ENCODE peak calls at places on chromosomes 12 and 14, in nine cellular contexts. One of them, this sample, is unnamed. For H3K4me1 and H3K27me3, the result is how much of the 10 kb centered on the place peaks cover.

GRCh38 chr14:36162267-36162666 is 14.3 kb downstream of the PTCSC3 start:
- DNase-seq in CD8-positive, alpha-beta memory T cell: no peak
- DNase-seq in SK-N-SH: no peak
- DNase-seq in endodermal cell: peak
- DNase-seq in CD8-positive, alpha-beta T cell: no peak
- DNase-seq in right cardiac atrium: no peak
- DNase-seq in adipocyte: no peak
- DNase-seq in cardiac muscle cell: no peak
- DNase-seq in stomach: no peak
- DNase-seq in this sample: no peak

GRCh38 chr14:22370084-22370847 is 218.8 kb downstream of the DAD1 start:
- DNase-seq in CD8-positive, alpha-beta memory T cell: no peak
- DNase-seq in SK-N-SH: no peak
- DNase-seq in endodermal cell: no peak
- DNase-seq in CD8-positive, alpha-beta T cell: no peak
- DNase-seq in right cardiac atrium: peak
- DNase-seq in adipocyte: no peak
- DNase-seq in cardiac muscle cell: no peak
- DNase-seq in stomach: peak
- DNase-seq in this sample: no peak

GRCh38 chr12:24940157-24940556 is 8.7 kb downstream of the BCAT1 start:
- DNase-seq in CD8-positive, alpha-beta memory T cell: no peak
- DNase-seq in SK-N-SH: no peak
- DNase-seq in endodermal cell: no peak
- DNase-seq in CD8-positive, alpha-beta T cell: no peak
- DNase-seq in right cardiac atrium: no peak
- DNase-seq in adipocyte: no peak
- DNase-seq in cardiac muscle cell: no peak
- DNase-seq in stomach: no peak
- DNase-seq in this sample: no peak

GRCh38 chr12:12498210-12498609 is 64.5 kb downstream of the DUSP16 start:
- DNase-seq in CD8-positive, alpha-beta memory T cell: no peak
- DNase-seq in SK-N-SH: no peak
- DNase-seq in endodermal cell: no peak
- DNase-seq in CD8-positive, alpha-beta T cell: no peak
- DNase-seq in right cardiac atrium: no peak
- DNase-seq in adipocyte: no peak
- DNase-seq in cardiac muscle cell: no peak
- DNase-seq in stomach: no peak
- DNase-seq in this sample: no peak

GRCh38 chr12:114864688-114865685 is 181.0 kb upstream of the TBX3 start:
- DNase-seq in CD8-positive, alpha-beta memory T cell: no peak
- DNase-seq in SK-N-SH: no peak
- DNase-seq in endodermal cell: peak
- DNase-seq in CD8-positive, alpha-beta T cell: no peak
- DNase-seq in right cardiac atrium: no peak
- DNase-seq in adipocyte: no peak
- DNase-seq in cardiac muscle cell: no peak
- DNase-seq in stomach: no peak
- DNase-seq in this sample: no peak

GRCh38 chr12:32217354-32218310 is 111.0 kb downstream of the BICD1 start:
- DNase-seq in CD8-positive, alpha-beta memory T cell: no peak
- DNase-seq in SK-N-SH: no peak
- DNase-seq in endodermal cell: no peak
- DNase-seq in CD8-positive, alpha-beta T cell: no peak
- DNase-seq in right cardiac atrium: peak
- DNase-seq in adipocyte: peak
- DNase-seq in cardiac muscle cell: no peak
- DNase-seq in stomach: no peak
- DNase-seq in this sample: no peak

GRCh38 chr12:47219243-47219642 is 139.5 kb upstream of the AMIGO2 start:
- DNase-seq in CD8-positive, alpha-beta memory T cell: no peak
- DNase-seq in SK-N-SH: no peak
- DNase-seq in endodermal cell: no peak
- DNase-seq in CD8-positive, alpha-beta T cell: no peak
- DNase-seq in right cardiac atrium: no peak
- DNase-seq in adipocyte: peak
- DNase-seq in cardiac muscle cell: no peak
- DNase-seq in stomach: no peak
- DNase-seq in this sample: no peak

GRCh38 chr12:6341439-6342139 is at the start of gene TNFRSF1A:
- DNase-seq in CD8-positive, alpha-beta memory T cell: peak
- DNase-seq in SK-N-SH: peak
- DNase-seq in endodermal cell: peak
- DNase-seq in CD8-positive, alpha-beta T cell: peak
- DNase-seq in right cardiac atrium: peak
- DNase-seq in adipocyte: peak
- DNase-seq in cardiac muscle cell: peak
- DNase-seq in stomach: peak
- DNase-seq in this sample: peak

GRCh38 chr14:103657466-103657865 is 28.5 kb downstream of the KLC1 start:
- DNase-seq in CD8-positive, alpha-beta memory T cell: no peak
- DNase-seq in SK-N-SH: no peak
- DNase-seq in endodermal cell: no peak
- DNase-seq in CD8-positive, alpha-beta T cell: no peak
- DNase-seq in right cardiac atrium: peak
- DNase-seq in adipocyte: peak
- DNase-seq in cardiac muscle cell: no peak
- DNase-seq in stomach: no peak
- DNase-seq in this sample: no peak

GRCh38 chr14:77641534-77642341 is 25.3 kb upstream of the SPTLC2 start:
- DNase-seq in CD8-positive, alpha-beta memory T cell: peak
- DNase-seq in SK-N-SH: no peak
- DNase-seq in endodermal cell: no peak
- DNase-seq in CD8-positive, alpha-beta T cell: peak
- DNase-seq in right cardiac atrium: peak
- DNase-seq in adipocyte: peak
- DNase-seq in cardiac muscle cell: no peak
- DNase-seq in stomach: peak
- DNase-seq in this sample: peak

GRCh38 chr14:20110438-20110837 is at the start of gene OR4K17:
- DNase-seq in CD8-positive, alpha-beta memory T cell: no peak
- DNase-seq in SK-N-SH: no peak
- DNase-seq in endodermal cell: no peak
- DNase-seq in CD8-positive, alpha-beta T cell: no peak
- DNase-seq in right cardiac atrium: no peak
- DNase-seq in adipocyte: no peak
- DNase-seq in cardiac muscle cell: no peak
- DNase-seq in stomach: no peak
- DNase-seq in this sample: no peak

GRCh38 chr14:50714452-50715073 is 46.5 kb upstream of the SAV1 start:
- DNase-seq in CD8-positive, alpha-beta memory T cell: no peak
- DNase-seq in SK-N-SH: peak
- DNase-seq in endodermal cell: no peak
- DNase-seq in CD8-positive, alpha-beta T cell: no peak
- DNase-seq in right cardiac atrium: no peak
- DNase-seq in adipocyte: peak
- DNase-seq in cardiac muscle cell: peak
- DNase-seq in stomach: no peak
- DNase-seq in this sample: peak

GRCh38 chr14:80152166-80152565 is 59.1 kb downstream of the DIO2 start:
- DNase-seq in CD8-positive, alpha-beta memory T cell: no peak
- DNase-seq in SK-N-SH: no peak
- DNase-seq in endodermal cell: no peak
- DNase-seq in CD8-positive, alpha-beta T cell: no peak
- DNase-seq in right cardiac atrium: no peak
- DNase-seq in adipocyte: peak
- DNase-seq in cardiac muscle cell: no peak
- DNase-seq in stomach: no peak
- DNase-seq in this sample: no peak

GRCh38 chr14:25381498-25381897 is 331.6 kb upstream of the STXBP6 start:
- DNase-seq in CD8-positive, alpha-beta memory T cell: no peak
- DNase-seq in SK-N-SH: peak
- DNase-seq in endodermal cell: peak
- DNase-seq in CD8-positive, alpha-beta T cell: no peak
- DNase-seq in right cardiac atrium: no peak
- DNase-seq in adipocyte: no peak
- DNase-seq in cardiac muscle cell: no peak
- DNase-seq in stomach: no peak
- DNase-seq in this sample: no peak

GRCh38 chr12:102948941-102949352 is 8.5 kb upstream of the ASCL1 start:
- DNase-seq in CD8-positive, alpha-beta memory T cell: peak
- DNase-seq in SK-N-SH: peak
- DNase-seq in endodermal cell: peak
- DNase-seq in CD8-positive, alpha-beta T cell: peak
- DNase-seq in right cardiac atrium: no peak
- DNase-seq in adipocyte: peak
- DNase-seq in cardiac muscle cell: peak
- DNase-seq in stomach: peak
- DNase-seq in this sample: peak

GRCh38 chr12:32679910-32680217 is 763 bp downstream of the DNM1L start:
- DNase-seq in CD8-positive, alpha-beta memory T cell: no peak
- DNase-seq in SK-N-SH: no peak
- DNase-seq in endodermal cell: no peak
- DNase-seq in CD8-positive, alpha-beta T cell: no peak
- DNase-seq in right cardiac atrium: no peak
- DNase-seq in adipocyte: no peak
- DNase-seq in cardiac muscle cell: no peak
- DNase-seq in stomach: no peak
- DNase-seq in this sample: no peak

GRCh38 chr12:18799561-18799960 is 61.6 kb downstream of the CAPZA3 start:
- DNase-seq in CD8-positive, alpha-beta memory T cell: no peak
- DNase-seq in SK-N-SH: no peak
- DNase-seq in endodermal cell: no peak
- DNase-seq in CD8-positive, alpha-beta T cell: no peak
- DNase-seq in right cardiac atrium: no peak
- DNase-seq in adipocyte: peak
- DNase-seq in cardiac muscle cell: no peak
- DNase-seq in stomach: no peak
- DNase-seq in this sample: no peak

GRCh38 chr14:89242871-89243270 is 174.2 kb downstream of the FOXN3 start:
- DNase-seq in CD8-positive, alpha-beta memory T cell: no peak
- DNase-seq in SK-N-SH: no peak
- DNase-seq in endodermal cell: peak
- DNase-seq in CD8-positive, alpha-beta T cell: no peak
- DNase-seq in right cardiac atrium: no peak
- DNase-seq in adipocyte: no peak
- DNase-seq in cardiac muscle cell: no peak
- DNase-seq in stomach: no peak
- DNase-seq in this sample: no peak
- H3K4me1 ChIP-seq in CD8-positive, alpha-beta memory T cell: under half
- H3K4me1 ChIP-seq in SK-N-SH: under half
- H3K4me1 ChIP-seq in endodermal cell: under half
- H3K4me1 ChIP-seq in CD8-positive, alpha-beta T cell: under half
- H3K4me1 ChIP-seq in right cardiac atrium: under half
- H3K4me1 ChIP-seq in adipocyte: under half
- H3K4me1 ChIP-seq in cardiac muscle cell: under half
- H3K4me1 ChIP-seq in stomach: under half
- H3K4me1 ChIP-seq in this sample: under half

GRCh38 chr14:74670726-74671125 is 42.2 kb downstream of the AREL1 start:
- DNase-seq in CD8-positive, alpha-beta memory T cell: no peak
- DNase-seq in SK-N-SH: no peak
- DNase-seq in endodermal cell: no peak
- DNase-seq in CD8-positive, alpha-beta T cell: no peak
- DNase-seq in right cardiac atrium: no peak
- DNase-seq in adipocyte: peak
- DNase-seq in cardiac muscle cell: no peak
- DNase-seq in stomach: no peak
- DNase-seq in this sample: no peak
- H3K4me3 ChIP-seq in CD8-positive, alpha-beta memory T cell: no peak
- H3K4me3 ChIP-seq in SK-N-SH: no peak
- H3K4me3 ChIP-seq in endodermal cell: no peak
- H3K4me3 ChIP-seq in CD8-positive, alpha-beta T cell: no peak
- H3K4me3 ChIP-seq in right cardiac atrium: no peak
- H3K4me3 ChIP-seq in adipocyte: no peak
- H3K4me3 ChIP-seq in cardiac muscle cell: no peak
- H3K4me3 ChIP-seq in stomach: no peak
- H3K4me3 ChIP-seq in this sample: no peak

GRCh38 chr14:101465795-101466448 is 95.4 kb upstream of the DIO3 start:
- DNase-seq in CD8-positive, alpha-beta memory T cell: no peak
- DNase-seq in SK-N-SH: no peak
- DNase-seq in endodermal cell: no peak
- DNase-seq in CD8-positive, alpha-beta T cell: peak
- DNase-seq in right cardiac atrium: no peak
- DNase-seq in adipocyte: no peak
- DNase-seq in cardiac muscle cell: no peak
- DNase-seq in stomach: peak
- DNase-seq in this sample: no peak
- H3K27me3 ChIP-seq in CD8-positive, alpha-beta memory T cell: under half
- H3K27me3 ChIP-seq in SK-N-SH: under half
- H3K27me3 ChIP-seq in endodermal cell: under half
- H3K27me3 ChIP-seq in CD8-positive, alpha-beta T cell: under half
- H3K27me3 ChIP-seq in right cardiac atrium: under half
- H3K27me3 ChIP-seq in adipocyte: under half
- H3K27me3 ChIP-seq in cardiac muscle cell: under half
- H3K27me3 ChIP-seq in stomach: under half
- H3K27me3 ChIP-seq in this sample: under half

GRCh38 chr12:120472521-120472920 is 3.0 kb upstream of the SRSF9 start:
- DNase-seq in CD8-positive, alpha-beta memory T cell: no peak
- DNase-seq in SK-N-SH: no peak
- DNase-seq in endodermal cell: no peak
- DNase-seq in CD8-positive, alpha-beta T cell: no peak
- DNase-seq in right cardiac atrium: no peak
- DNase-seq in adipocyte: peak
- DNase-seq in cardiac muscle cell: no peak
- DNase-seq in stomach: no peak
- DNase-seq in this sample: no peak
- H3K4me1 ChIP-seq in CD8-positive, alpha-beta memory T cell: under half
- H3K4me1 ChIP-seq in SK-N-SH: under half
- H3K4me1 ChIP-seq in endodermal cell: under half
- H3K4me1 ChIP-seq in CD8-positive, alpha-beta T cell: under half
- H3K4me1 ChIP-seq in right cardiac atrium: under half
- H3K4me1 ChIP-seq in adipocyte: under half
- H3K4me1 ChIP-seq in cardiac muscle cell: under half
- H3K4me1 ChIP-seq in stomach: under half
- H3K4me1 ChIP-seq in this sample: under half

GRCh38 chr12:65827827-65828231 is 3.5 kb downstream of the HMGA2 start:
- DNase-seq in CD8-positive, alpha-beta memory T cell: no peak
- DNase-seq in SK-N-SH: no peak
- DNase-seq in endodermal cell: peak
- DNase-seq in CD8-positive, alpha-beta T cell: no peak
- DNase-seq in right cardiac atrium: no peak
- DNase-seq in adipocyte: peak
- DNase-seq in cardiac muscle cell: peak
- DNase-seq in stomach: no peak
- DNase-seq in this sample: no peak
- H3K4me3 ChIP-seq in CD8-positive, alpha-beta memory T cell: no peak
- H3K4me3 ChIP-seq in SK-N-SH: peak
- H3K4me3 ChIP-seq in endodermal cell: peak
- H3K4me3 ChIP-seq in CD8-positive, alpha-beta T cell: no peak
- H3K4me3 ChIP-seq in right cardiac atrium: no peak
- H3K4me3 ChIP-seq in adipocyte: peak
- H3K4me3 ChIP-seq in cardiac muscle cell: no peak
- H3K4me3 ChIP-seq in stomach: no peak
- H3K4me3 ChIP-seq in this sample: peak

GRCh38 chr14:43587183-43587582 is 919.9 kb downstream of the FSCB start:
- DNase-seq in CD8-positive, alpha-beta memory T cell: no peak
- DNase-seq in SK-N-SH: no peak
- DNase-seq in endodermal cell: no peak
- DNase-seq in CD8-positive, alpha-beta T cell: no peak
- DNase-seq in right cardiac atrium: no peak
- DNase-seq in adipocyte: no peak
- DNase-seq in cardiac muscle cell: no peak
- DNase-seq in stomach: no peak
- DNase-seq in this sample: no peak
- H3K27me3 ChIP-seq in CD8-positive, alpha-beta memory T cell: under half
- H3K27me3 ChIP-seq in SK-N-SH: under half
- H3K27me3 ChIP-seq in endodermal cell: under half
- H3K27me3 ChIP-seq in CD8-positive, alpha-beta T cell: under half
- H3K27me3 ChIP-seq in right cardiac atrium: under half
- H3K27me3 ChIP-seq in adipocyte: under half
- H3K27me3 ChIP-seq in cardiac muscle cell: under half
- H3K27me3 ChIP-seq in stomach: under half
- H3K27me3 ChIP-seq in this sample: under half

This sample was measured in HAP-1.